ENCODE peak calls at places on chromosome 14, in four cellular contexts. One of them, this sample, is unnamed.

GRCh38 chr14:48874701-48875100 is 711.5 kb downstream of the RPS29 start:
- DNase-seq in A549: no peak
- DNase-seq in lower leg skin: no peak
- DNase-seq in ovary: no peak
- DNase-seq in this sample: no peak

GRCh38 chr14:24243336-24243836 is 963 bp upstream of the TINF2 start:
- DNase-seq in A549: no peak
- DNase-seq in lower leg skin: peak
- DNase-seq in ovary: no peak
- DNase-seq in this sample: no peak

GRCh38 chr14:100605706-100606686 is 18.8 kb upstream of the BEGAIN start:
- DNase-seq in A549: no peak
- DNase-seq in lower leg skin: peak
- DNase-seq in ovary: no peak
- DNase-seq in this sample: no peak

GRCh38 chr14:84024231-84024630 is 1505.7 kb upstream of the FLRT2 start:
- DNase-seq in A549: no peak
- DNase-seq in lower leg skin: no peak
- DNase-seq in ovary: no peak
- DNase-seq in this sample: no peak

GRCh38 chr14:95173518-95173917 is 16.2 kb upstream of the DICER1 start:
- DNase-seq in A549: no peak
- DNase-seq in lower leg skin: no peak
- DNase-seq in ovary: no peak
- DNase-seq in this sample: no peak

GRCh38 chr14:32121948-32122347 is 44.8 kb downstream of the ARHGAP5 start:
- DNase-seq in A549: no peak
- DNase-seq in lower leg skin: no peak
- DNase-seq in ovary: no peak
- DNase-seq in this sample: no peak

GRCh38 chr14:34496007-34496678 is 34.1 kb upstream of the SPTSSA start:
- DNase-seq in A549: no peak
- DNase-seq in lower leg skin: no peak
- DNase-seq in ovary: peak
- DNase-seq in this sample: no peak

GRCh38 chr14:53896773-53897172 is 59.9 kb downstream of the BMP4 start:
- DNase-seq in A549: no peak
- DNase-seq in lower leg skin: no peak
- DNase-seq in ovary: no peak
- DNase-seq in this sample: no peak

GRCh38 chr14:65195042-65195719 is 92.9 kb upstream of the MAX start:
- DNase-seq in A549: no peak
- DNase-seq in lower leg skin: no peak
- DNase-seq in ovary: no peak
- DNase-seq in this sample: no peak

GRCh38 chr14:32588448-32589320 is 259.6 kb downstream of the AKAP6 start:
- DNase-seq in A549: peak
- DNase-seq in lower leg skin: no peak
- DNase-seq in ovary: no peak
- DNase-seq in this sample: no peak

GRCh38 chr14:26872930-26873470 is 275.2 kb upstream of the NOVA1 start:
- DNase-seq in A549: no peak
- DNase-seq in lower leg skin: peak
- DNase-seq in ovary: no peak
- DNase-seq in this sample: no peak

GRCh38 chr14:47509957-47510356 is 165.4 kb downstream of the MDGA2 start:
- DNase-seq in A549: no peak
- DNase-seq in lower leg skin: no peak
- DNase-seq in ovary: no peak
- DNase-seq in this sample: no peak

GRCh38 chr14:65098586-65098985 is 3.7 kb downstream of the MAX start:
- DNase-seq in A549: no peak
- DNase-seq in lower leg skin: no peak
- DNase-seq in ovary: no peak
- DNase-seq in this sample: no peak

GRCh38 chr14:29745863-29746262 is 181.8 kb downstream of the PRKD1 start:
- DNase-seq in A549: no peak
- DNase-seq in lower leg skin: no peak
- DNase-seq in ovary: no peak
- DNase-seq in this sample: no peak

GRCh38 chr14:90495357-90496276 is 98.8 kb downstream of the CALM1 start:
- DNase-seq in A549: peak
- DNase-seq in lower leg skin: peak
- DNase-seq in ovary: peak
- DNase-seq in this sample: peak

GRCh38 chr14:38042356-38042755 is 165.3 kb upstream of the SSTR1 start:
- DNase-seq in A549: peak
- DNase-seq in lower leg skin: no peak
- DNase-seq in ovary: no peak
- DNase-seq in this sample: peak

GRCh38 chr14:96270565-96271420 is 14.8 kb downstream of the BDKRB1 start:
- DNase-seq in A549: no peak
- DNase-seq in lower leg skin: no peak
- DNase-seq in ovary: no peak
- DNase-seq in this sample: no peak

DNA sequence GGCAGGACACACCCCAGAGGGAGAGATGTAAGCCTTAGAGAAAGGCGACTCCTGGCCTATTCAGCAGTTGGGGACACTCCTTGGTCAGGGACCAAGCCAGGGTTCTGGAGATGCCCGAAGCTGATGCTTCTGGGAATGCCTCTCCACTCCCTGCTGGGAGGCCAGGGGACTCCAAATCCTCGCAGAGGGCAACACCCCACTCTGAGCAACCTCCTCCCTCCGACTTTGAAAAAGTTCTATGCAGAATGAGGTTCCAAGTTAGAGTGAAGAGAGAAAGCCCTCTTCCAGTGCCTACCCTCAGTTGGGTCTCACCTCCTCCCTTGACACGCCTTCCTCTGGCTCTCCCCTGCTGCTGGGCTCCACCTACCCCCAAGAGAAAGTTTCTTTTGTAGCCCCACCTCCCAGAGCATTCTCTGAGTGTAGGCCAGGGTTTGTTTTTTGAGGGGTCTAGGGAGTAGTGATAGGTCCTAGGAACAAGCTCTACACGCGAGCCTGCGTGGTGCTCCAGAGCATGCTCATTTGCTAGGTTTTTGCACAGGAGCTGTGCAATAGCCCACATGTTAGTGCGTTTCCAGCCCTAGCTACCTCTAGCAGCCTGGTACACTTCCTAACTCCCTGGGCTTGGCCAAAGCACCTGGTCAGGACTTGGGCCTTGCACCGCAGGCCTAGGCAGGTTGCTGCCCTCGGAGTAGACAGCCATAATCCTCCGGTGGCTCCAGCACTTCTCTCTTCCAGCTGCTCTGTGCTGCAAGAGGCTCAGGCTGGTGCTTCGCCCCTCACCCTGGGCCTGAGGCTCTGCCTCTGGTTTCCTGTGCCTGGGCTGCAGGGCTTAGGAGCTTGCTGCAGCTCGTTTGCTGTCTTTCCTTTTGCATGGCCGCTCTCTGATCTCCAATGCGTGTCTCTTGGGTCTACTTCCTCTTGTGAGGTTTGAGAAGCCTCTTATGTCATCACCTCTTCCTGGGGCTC is 590 bp upstream of the CEBPE start:
- DNase-seq in A549: no peak
- DNase-seq in lower leg skin: no peak
- DNase-seq in ovary: peak
- DNase-seq in this sample: no peak
- TF ChIP-seq POLR2A in A549: no peak
- TF ChIP-seq POLR2A in lower leg skin: no peak
- TF ChIP-seq POLR2A in ovary: no peak
- TF ChIP-seq POLR2A in this sample: no peak

GRCh38 chr14:67240978-67241415 is 238 bp upstream of the PALS1 start:
- DNase-seq in A549: peak
- DNase-seq in lower leg skin: peak
- DNase-seq in ovary: peak
- DNase-seq in this sample: peak
- TF ChIP-seq POLR2A in A549: peak
- TF ChIP-seq POLR2A in lower leg skin: no peak
- TF ChIP-seq POLR2A in ovary: no peak
- TF ChIP-seq POLR2A in this sample: no peak

DNA sequence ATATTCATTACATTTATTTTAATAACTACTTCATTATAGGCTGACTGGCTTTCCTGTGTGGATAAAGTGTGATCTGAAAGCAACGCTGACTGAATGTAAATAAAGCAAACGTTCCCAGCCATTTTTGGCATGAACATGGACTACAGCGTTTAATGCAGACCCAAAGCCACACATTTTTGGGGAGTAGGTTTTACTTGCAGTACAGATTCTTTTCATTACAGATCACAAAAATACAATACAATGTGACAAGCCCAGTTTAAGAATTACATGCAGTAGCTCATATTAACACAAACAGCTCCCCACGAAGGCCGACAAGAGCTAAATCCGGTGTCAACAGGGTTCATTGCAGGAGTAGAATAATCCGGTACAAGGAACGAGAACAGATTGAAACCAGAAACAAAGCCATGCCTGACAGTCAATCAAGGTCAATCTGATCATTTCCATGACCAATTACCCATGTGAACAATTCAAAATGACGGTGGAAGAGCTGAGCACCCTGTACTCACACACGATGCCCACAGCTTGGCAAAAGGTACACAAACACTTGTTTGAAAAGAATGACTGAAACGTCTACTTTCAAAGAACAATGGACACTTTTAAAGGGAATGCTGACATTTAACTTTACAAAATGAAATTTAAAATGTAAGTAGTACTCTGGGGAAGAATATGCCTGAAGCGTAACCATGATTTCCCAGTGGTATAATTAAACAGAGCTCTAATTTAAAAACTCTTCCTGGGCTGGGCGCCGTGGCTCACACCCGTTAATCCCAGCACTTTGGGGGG is 5.3 kb downstream of the BAG5 start:
- DNase-seq in A549: no peak
- DNase-seq in lower leg skin: no peak
- DNase-seq in ovary: no peak
- DNase-seq in this sample: no peak
- TF ChIP-seq POLR2A in A549: no peak
- TF ChIP-seq POLR2A in lower leg skin: no peak
- TF ChIP-seq POLR2A in ovary: no peak
- TF ChIP-seq POLR2A in this sample: no peak

GRCh38 chr14:105069887-105070759 is 4.9 kb upstream of the GPR132 start:
- DNase-seq in A549: no peak
- DNase-seq in lower leg skin: no peak
- DNase-seq in ovary: no peak
- DNase-seq in this sample: no peak
- TF ChIP-seq POLR2A in A549: no peak
- TF ChIP-seq POLR2A in lower leg skin: no peak
- TF ChIP-seq POLR2A in ovary: no peak
- TF ChIP-seq POLR2A in this sample: no peak

DNA sequence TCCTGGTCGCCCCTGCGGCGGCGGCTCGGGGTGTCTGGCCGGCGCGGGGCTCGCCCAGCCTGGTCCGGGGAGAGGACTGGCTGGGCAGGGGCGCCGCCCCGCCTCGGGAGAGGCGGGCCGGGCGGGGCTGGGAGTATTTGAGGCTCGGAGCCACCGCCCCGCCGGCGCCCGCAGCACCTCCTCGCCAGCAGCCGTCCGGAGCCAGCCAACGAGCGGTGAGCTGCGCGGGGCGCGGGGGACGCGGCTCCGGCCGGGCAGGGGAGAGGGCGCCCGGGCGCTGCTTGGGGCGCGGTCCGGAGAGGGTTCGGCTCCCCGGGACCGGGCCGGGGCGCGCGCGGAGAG is at the start of gene LGALS3:
- DNase-seq in A549: peak
- DNase-seq in lower leg skin: peak
- DNase-seq in ovary: peak
- DNase-seq in this sample: peak
- TF ChIP-seq POLR2A in A549: peak
- TF ChIP-seq POLR2A in lower leg skin: no peak
- TF ChIP-seq POLR2A in ovary: peak
- TF ChIP-seq POLR2A in this sample: peak

DNA sequence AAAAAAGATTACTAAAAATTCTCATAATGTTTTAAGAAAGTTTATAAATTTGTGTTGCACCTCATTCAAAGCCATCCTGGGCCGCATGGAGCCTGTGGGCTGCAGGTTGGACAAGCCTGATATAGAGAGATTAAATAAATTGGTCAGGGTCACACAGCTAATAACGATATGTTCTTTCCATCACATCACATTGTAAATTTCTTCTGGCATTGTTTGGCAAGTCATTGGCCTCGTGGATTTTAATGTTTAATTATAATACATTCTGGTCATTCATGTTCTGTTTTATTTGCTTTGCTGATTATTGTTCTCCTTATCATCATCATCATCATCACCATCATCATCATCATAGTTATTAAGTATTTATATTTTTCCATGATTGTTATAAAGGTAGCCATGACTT is 157.3 kb downstream of the DIO2 start:
- DNase-seq in A549: no peak
- DNase-seq in lower leg skin: no peak
- DNase-seq in ovary: no peak
- DNase-seq in this sample: no peak
- TF ChIP-seq POLR2A in A549: no peak
- TF ChIP-seq POLR2A in lower leg skin: no peak
- TF ChIP-seq POLR2A in ovary: no peak
- TF ChIP-seq POLR2A in this sample: no peak

This sample was measured in H54.